ENCODE peak calls at places on chromosome 13, in nine cellular contexts. One of them, this sample, is unnamed.

GRCh38 chr13:96947343-96947910 is 46.8 kb downstream of the OXGR1 start:
- DNase-seq in psoas muscle: no peak
- DNase-seq in thoracic aorta: no peak
- DNase-seq in IMR-90: no peak
- DNase-seq in mammary epithelial cell: no peak
- DNase-seq in neural progenitor cell: no peak
- DNase-seq in mesothelial cell of epicardium: no peak
- DNase-seq in heart right ventricle: no peak
- DNase-seq in uterus: no peak
- DNase-seq in this sample: no peak

GRCh38 chr13:113196970-113197737 is 11.3 kb downstream of the PCID2 start:
- DNase-seq in psoas muscle: no peak
- DNase-seq in thoracic aorta: no peak
- DNase-seq in IMR-90: no peak
- DNase-seq in mammary epithelial cell: no peak
- DNase-seq in neural progenitor cell: no peak
- DNase-seq in mesothelial cell of epicardium: no peak
- DNase-seq in heart right ventricle: no peak
- DNase-seq in uterus: no peak
- DNase-seq in this sample: no peak

GRCh38 chr13:112955271-112955937 is 13.6 kb upstream of the MCF2L start:
- DNase-seq in psoas muscle: no peak
- DNase-seq in thoracic aorta: no peak
- DNase-seq in IMR-90: no peak
- DNase-seq in mammary epithelial cell: no peak
- DNase-seq in neural progenitor cell: no peak
- DNase-seq in mesothelial cell of epicardium: no peak
- DNase-seq in heart right ventricle: no peak
- DNase-seq in uterus: no peak
- DNase-seq in this sample: no peak

GRCh38 chr13:39451301-39451700 is 151.7 kb downstream of the LHFPL6 start:
- DNase-seq in psoas muscle: no peak
- DNase-seq in thoracic aorta: no peak
- DNase-seq in IMR-90: peak
- DNase-seq in mammary epithelial cell: peak
- DNase-seq in neural progenitor cell: no peak
- DNase-seq in mesothelial cell of epicardium: no peak
- DNase-seq in heart right ventricle: peak
- DNase-seq in uterus: no peak
- DNase-seq in this sample: peak

GRCh38 chr13:40609972-40610726 is 56.3 kb downstream of the FOXO1 start:
- DNase-seq in psoas muscle: no peak
- DNase-seq in thoracic aorta: no peak
- DNase-seq in IMR-90: no peak
- DNase-seq in mammary epithelial cell: peak
- DNase-seq in neural progenitor cell: no peak
- DNase-seq in mesothelial cell of epicardium: no peak
- DNase-seq in heart right ventricle: no peak
- DNase-seq in uterus: no peak
- DNase-seq in this sample: peak

GRCh38 chr13:29886446-29886845 is 36.0 kb upstream of the UBL3 start:
- DNase-seq in psoas muscle: no peak
- DNase-seq in thoracic aorta: no peak
- DNase-seq in IMR-90: no peak
- DNase-seq in mammary epithelial cell: no peak
- DNase-seq in neural progenitor cell: no peak
- DNase-seq in mesothelial cell of epicardium: no peak
- DNase-seq in heart right ventricle: no peak
- DNase-seq in uterus: no peak
- DNase-seq in this sample: no peak

GRCh38 chr13:114096031-114096485 is 36.4 kb downstream of the RASA3 start:
- DNase-seq in psoas muscle: no peak
- DNase-seq in thoracic aorta: no peak
- DNase-seq in IMR-90: no peak
- DNase-seq in mammary epithelial cell: no peak
- DNase-seq in neural progenitor cell: no peak
- DNase-seq in mesothelial cell of epicardium: no peak
- DNase-seq in heart right ventricle: no peak
- DNase-seq in uterus: peak
- DNase-seq in this sample: no peak

GRCh38 chr13:94195715-94196114 is 283.8 kb downstream of the DCT start:
- DNase-seq in psoas muscle: no peak
- DNase-seq in thoracic aorta: no peak
- DNase-seq in IMR-90: peak
- DNase-seq in mammary epithelial cell: peak
- DNase-seq in neural progenitor cell: no peak
- DNase-seq in mesothelial cell of epicardium: no peak
- DNase-seq in heart right ventricle: no peak
- DNase-seq in uterus: no peak
- DNase-seq in this sample: peak

GRCh38 chr13:55199132-55199531 is 1941.6 kb upstream of the PRR20A start:
- DNase-seq in psoas muscle: no peak
- DNase-seq in thoracic aorta: no peak
- DNase-seq in IMR-90: no peak
- DNase-seq in mammary epithelial cell: no peak
- DNase-seq in neural progenitor cell: peak
- DNase-seq in mesothelial cell of epicardium: no peak
- DNase-seq in heart right ventricle: no peak
- DNase-seq in uterus: no peak
- DNase-seq in this sample: peak

GRCh38 chr13:110874508-110874960 is 40.3 kb downstream of the ANKRD10 start:
- DNase-seq in psoas muscle: peak
- DNase-seq in thoracic aorta: peak
- DNase-seq in IMR-90: peak
- DNase-seq in mammary epithelial cell: peak
- DNase-seq in neural progenitor cell: peak
- DNase-seq in mesothelial cell of epicardium: peak
- DNase-seq in heart right ventricle: peak
- DNase-seq in uterus: peak
- DNase-seq in this sample: peak

GRCh38 chr13:21676611-21677021 is 5.7 kb downstream of the FGF9 start:
- DNase-seq in psoas muscle: peak
- DNase-seq in thoracic aorta: no peak
- DNase-seq in IMR-90: no peak
- DNase-seq in mammary epithelial cell: no peak
- DNase-seq in neural progenitor cell: peak
- DNase-seq in mesothelial cell of epicardium: no peak
- DNase-seq in heart right ventricle: no peak
- DNase-seq in uterus: no peak
- DNase-seq in this sample: peak

GRCh38 chr13:25686831-25687495 is 315.2 kb downstream of the ATP8A2 start:
- DNase-seq in psoas muscle: no peak
- DNase-seq in thoracic aorta: no peak
- DNase-seq in IMR-90: no peak
- DNase-seq in mammary epithelial cell: no peak
- DNase-seq in neural progenitor cell: no peak
- DNase-seq in mesothelial cell of epicardium: no peak
- DNase-seq in heart right ventricle: no peak
- DNase-seq in uterus: no peak
- DNase-seq in this sample: no peak

GRCh38 chr13:50339291-50339690 is 324.0 kb downstream of the KCNRG start:
- DNase-seq in psoas muscle: no peak
- DNase-seq in thoracic aorta: no peak
- DNase-seq in IMR-90: no peak
- DNase-seq in mammary epithelial cell: no peak
- DNase-seq in neural progenitor cell: peak
- DNase-seq in mesothelial cell of epicardium: no peak
- DNase-seq in heart right ventricle: no peak
- DNase-seq in uterus: no peak
- DNase-seq in this sample: no peak

GRCh38 chr13:77136902-77137420 is 110.0 kb upstream of the FBXL3 start:
- DNase-seq in psoas muscle: no peak
- DNase-seq in thoracic aorta: no peak
- DNase-seq in IMR-90: peak
- DNase-seq in mammary epithelial cell: peak
- DNase-seq in neural progenitor cell: no peak
- DNase-seq in mesothelial cell of epicardium: no peak
- DNase-seq in heart right ventricle: no peak
- DNase-seq in uterus: no peak
- DNase-seq in this sample: peak

DNA sequence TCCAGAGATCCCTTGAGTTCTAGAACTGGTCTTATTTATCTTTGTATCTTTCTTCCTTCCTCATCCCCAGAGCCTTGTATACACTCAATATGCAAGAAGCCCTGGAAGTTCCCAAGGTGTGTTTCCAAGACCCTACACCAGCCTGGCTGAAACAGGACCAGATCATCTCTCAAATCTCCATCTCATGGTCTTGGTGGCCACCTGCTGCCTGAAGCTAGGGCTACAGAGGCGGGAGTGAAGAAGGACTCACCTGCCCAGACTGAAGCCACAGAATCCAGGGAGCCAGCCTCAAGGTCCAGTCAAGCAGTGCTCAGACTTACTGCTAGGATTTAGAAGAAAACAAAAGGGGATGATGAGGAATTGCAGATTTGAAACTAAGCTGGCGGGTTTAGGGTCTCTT is 6.1 kb upstream of the CYSLTR2 start:
- DNase-seq in psoas muscle: no peak
- DNase-seq in thoracic aorta: no peak
- DNase-seq in IMR-90: no peak
- DNase-seq in mammary epithelial cell: no peak
- DNase-seq in neural progenitor cell: no peak
- DNase-seq in mesothelial cell of epicardium: no peak
- DNase-seq in heart right ventricle: no peak
- DNase-seq in uterus: no peak
- DNase-seq in this sample: no peak
- TF ChIP-seq CTCF in psoas muscle: no peak
- TF ChIP-seq CTCF in thoracic aorta: no peak
- TF ChIP-seq CTCF in IMR-90: no peak
- TF ChIP-seq CTCF in mammary epithelial cell: peak
- TF ChIP-seq CTCF in neural progenitor cell: peak
- TF ChIP-seq CTCF in mesothelial cell of epicardium: no peak
- TF ChIP-seq CTCF in heart right ventricle: peak
- TF ChIP-seq CTCF in uterus: no peak
- TF ChIP-seq CTCF in this sample: no peak

DNA sequence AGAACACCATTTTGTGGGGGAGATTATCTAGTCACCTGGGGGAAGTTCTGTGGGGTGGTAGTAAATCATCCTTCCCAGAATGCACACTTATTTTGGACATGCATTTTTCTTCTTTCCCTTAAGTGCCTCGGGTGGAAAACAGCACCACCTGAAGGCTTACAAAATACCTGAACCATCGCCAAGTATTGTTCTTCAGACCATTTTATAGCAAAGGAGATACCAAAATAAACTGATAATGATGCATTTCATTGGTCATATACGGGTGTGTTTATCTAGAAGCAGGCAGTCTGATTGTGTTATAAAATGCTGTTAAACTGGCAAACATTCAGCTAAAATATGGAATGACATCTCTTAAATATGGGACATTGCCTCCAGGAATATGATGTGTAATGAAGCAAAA is 1034.7 kb downstream of the SLITRK1 start:
- DNase-seq in psoas muscle: no peak
- DNase-seq in thoracic aorta: no peak
- DNase-seq in IMR-90: no peak
- DNase-seq in mammary epithelial cell: no peak
- DNase-seq in neural progenitor cell: no peak
- DNase-seq in mesothelial cell of epicardium: no peak
- DNase-seq in heart right ventricle: no peak
- DNase-seq in uterus: no peak
- DNase-seq in this sample: peak
- TF ChIP-seq CTCF in psoas muscle: no peak
- TF ChIP-seq CTCF in thoracic aorta: no peak
- TF ChIP-seq CTCF in IMR-90: no peak
- TF ChIP-seq CTCF in mammary epithelial cell: peak
- TF ChIP-seq CTCF in neural progenitor cell: peak
- TF ChIP-seq CTCF in mesothelial cell of epicardium: no peak
- TF ChIP-seq CTCF in heart right ventricle: no peak
- TF ChIP-seq CTCF in uterus: no peak
- TF ChIP-seq CTCF in this sample: no peak

DNA sequence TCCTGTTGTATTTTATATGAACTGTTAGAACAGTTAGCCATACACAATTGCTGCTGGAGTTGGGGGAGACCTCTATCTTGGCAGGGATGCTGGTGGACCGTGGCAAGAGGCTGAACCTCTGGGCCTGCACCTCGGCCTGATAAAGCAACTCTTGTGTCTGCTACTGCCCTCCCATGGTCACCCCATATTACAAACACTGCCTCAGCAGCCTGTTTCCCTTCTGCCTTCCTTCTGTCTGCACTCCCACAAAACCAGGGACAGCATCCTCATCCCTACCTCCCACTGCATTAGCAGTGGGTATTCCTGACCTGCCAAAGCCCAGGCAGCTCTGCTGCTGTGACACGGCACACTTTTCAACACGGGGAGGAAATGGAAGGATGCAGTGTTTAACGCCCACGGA is 456.4 kb downstream of the FGF14 start:
- DNase-seq in psoas muscle: no peak
- DNase-seq in thoracic aorta: no peak
- DNase-seq in IMR-90: no peak
- DNase-seq in mammary epithelial cell: no peak
- DNase-seq in neural progenitor cell: peak
- DNase-seq in mesothelial cell of epicardium: no peak
- DNase-seq in heart right ventricle: no peak
- DNase-seq in uterus: no peak
- DNase-seq in this sample: peak
- TF ChIP-seq CTCF in psoas muscle: no peak
- TF ChIP-seq CTCF in thoracic aorta: no peak
- TF ChIP-seq CTCF in IMR-90: peak
- TF ChIP-seq CTCF in mammary epithelial cell: no peak
- TF ChIP-seq CTCF in neural progenitor cell: peak
- TF ChIP-seq CTCF in mesothelial cell of epicardium: no peak
- TF ChIP-seq CTCF in heart right ventricle: no peak
- TF ChIP-seq CTCF in uterus: no peak
- TF ChIP-seq CTCF in this sample: no peak

GRCh38 chr13:99151516-99151915 is 49.1 kb upstream of the UBAC2 start:
- DNase-seq in psoas muscle: no peak
- DNase-seq in thoracic aorta: no peak
- DNase-seq in IMR-90: peak
- DNase-seq in mammary epithelial cell: peak
- DNase-seq in neural progenitor cell: no peak
- DNase-seq in mesothelial cell of epicardium: no peak
- DNase-seq in heart right ventricle: no peak
- DNase-seq in uterus: no peak
- DNase-seq in this sample: peak

GRCh38 chr13:99154064-99154463 is 46.6 kb upstream of the UBAC2 start:
- DNase-seq in psoas muscle: no peak
- DNase-seq in thoracic aorta: no peak
- DNase-seq in IMR-90: no peak
- DNase-seq in mammary epithelial cell: no peak
- DNase-seq in neural progenitor cell: no peak
- DNase-seq in mesothelial cell of epicardium: no peak
- DNase-seq in heart right ventricle: no peak
- DNase-seq in uterus: no peak
- DNase-seq in this sample: no peak

GRCh38 chr13:99155821-99156220 is 44.8 kb upstream of the UBAC2 start:
- DNase-seq in psoas muscle: no peak
- DNase-seq in thoracic aorta: no peak
- DNase-seq in IMR-90: no peak
- DNase-seq in mammary epithelial cell: peak
- DNase-seq in neural progenitor cell: no peak
- DNase-seq in mesothelial cell of epicardium: no peak
- DNase-seq in heart right ventricle: no peak
- DNase-seq in uterus: no peak
- DNase-seq in this sample: peak

GRCh38 chr13:99150575-99151370 is 49.9 kb upstream of the UBAC2 start:
- DNase-seq in psoas muscle: no peak
- DNase-seq in thoracic aorta: no peak
- DNase-seq in IMR-90: peak
- DNase-seq in mammary epithelial cell: peak
- DNase-seq in neural progenitor cell: no peak
- DNase-seq in mesothelial cell of epicardium: peak
- DNase-seq in heart right ventricle: no peak
- DNase-seq in uterus: no peak
- DNase-seq in this sample: peak

GRCh38 chr13:99153219-99153618 is 47.4 kb upstream of the UBAC2 start:
- DNase-seq in psoas muscle: no peak
- DNase-seq in thoracic aorta: no peak
- DNase-seq in IMR-90: no peak
- DNase-seq in mammary epithelial cell: peak
- DNase-seq in neural progenitor cell: no peak
- DNase-seq in mesothelial cell of epicardium: no peak
- DNase-seq in heart right ventricle: no peak
- DNase-seq in uterus: no peak
- DNase-seq in this sample: peak
- TF ChIP-seq CTCF in psoas muscle: no peak
- TF ChIP-seq CTCF in thoracic aorta: no peak
- TF ChIP-seq CTCF in IMR-90: no peak
- TF ChIP-seq CTCF in mammary epithelial cell: no peak
- TF ChIP-seq CTCF in neural progenitor cell: no peak
- TF ChIP-seq CTCF in mesothelial cell of epicardium: no peak
- TF ChIP-seq CTCF in heart right ventricle: no peak
- TF ChIP-seq CTCF in uterus: no peak
- TF ChIP-seq CTCF in this sample: no peak